ENCODE peak calls at places on chromosome 22, in seven cellular contexts. F is epithelial cell of prostate; W is A549; O is sciatic nerve; I is activated T-cell treated with anti-CD3 and anti-CD28 coated beads for 24 hours; Z is CD8-positive, alpha-beta memory T cell; K is amygdala. X is an unnamed sample.

GRCh38 chr22:17782621-17783020 is 8.4 kb upstream of the BID start:
- DNase-seq in F (no peak), W (no peak), O (no peak), I (no peak), Z (no peak), K (no peak), X (no peak)

GRCh38 chr22:50473855-50474671 is 772 bp downstream of the SBF1 start:
- DNase-seq in F (no peak), W (no peak), O (no peak), I (no peak), Z (no peak), K (no peak), X (no peak)

GRCh38 chr22:24474221-24474620 is 20.9 kb upstream of the UPB1 start:
- DNase-seq in F (no peak), W (no peak), O (no peak), I (no peak), Z (no peak), K (no peak), X (peak)

GRCh38 chr22:49033616-49034015 is 794.1 kb downstream of the BRD1 start:
- DNase-seq in F (no peak), W (no peak), O (no peak), I (no peak), Z (no peak), K (no peak), X (no peak)

GRCh38 chr22:39408173-39408572 is 8.6 kb downstream of the TAB1 start:
- DNase-seq in F (peak), W (no peak), O (no peak), I (no peak), Z (no peak), K (no peak), X (no peak)

GRCh38 chr22:44136112-44136511 is 44.6 kb upstream of the PARVG start:
- DNase-seq in F (no peak), W (no peak), O (peak), I (no peak), Z (no peak), K (no peak), X (no peak)

GRCh38 chr22:42646569-42647525 is 2.3 kb downstream of the CYB5R3 start:
- DNase-seq in F (no peak), W (no peak), O (no peak), I (no peak), Z (no peak), K (no peak), X (no peak)

GRCh38 chr22:24106385-24107381 is 74.6 kb upstream of the SUSD2 start:
- DNase-seq in F (no peak), W (no peak), O (no peak), I (no peak), Z (peak), K (no peak), X (no peak)

GRCh38 chr22:23305321-23305910 is 125.1 kb downstream of the BCR start:
- DNase-seq in F (no peak), W (no peak), O (peak), I (no peak), Z (no peak), K (no peak), X (no peak)

GRCh38 chr22:17486719-17487118 is 76.6 kb upstream of the SLC25A18 start:
- DNase-seq in F (no peak), W (no peak), O (no peak), I (no peak), Z (no peak), K (no peak), X (no peak)

GRCh38 chr22:41302016-41302767 is 867 bp downstream of the ZC3H7B start:
- DNase-seq in F (no peak), W (no peak), O (no peak), I (no peak), Z (no peak), K (no peak), X (no peak)

GRCh38 chr22:28442951-28443876 is 236.4 kb downstream of the TTC28 start:
- DNase-seq in F (no peak), W (no peak), O (peak), I (no peak), Z (no peak), K (peak), X (no peak)

GRCh38 chr22:25419247-25420113 is 145.0 kb upstream of the GRK3 start:
- DNase-seq in F (no peak), W (no peak), O (no peak), I (no peak), Z (no peak), K (no peak), X (no peak)

GRCh38 chr22:29751139-29751538 is 15.7 kb downstream of the ZMAT5 start:
- DNase-seq in F (no peak), W (no peak), O (no peak), I (no peak), Z (no peak), K (no peak), X (no peak)

GRCh38 chr22:39718206-39718605 is 147.7 kb downstream of the CACNA1I start:
- DNase-seq in F (no peak), W (no peak), O (peak), I (no peak), Z (no peak), K (no peak), X (no peak)

GRCh38 chr22:48101704-48102103 is 1339.3 kb downstream of the TBC1D22A start:
- DNase-seq in F (no peak), W (no peak), O (no peak), I (no peak), Z (no peak), K (no peak), X (no peak)

GRCh38 chr22:36331912-36332622 is 55.7 kb downstream of the MYH9 start:
- DNase-seq in F (no peak), W (peak), O (peak), I (no peak), Z (peak), K (no peak), X (peak)

GRCh38 chr22:50267591-50268390 is 2.4 kb downstream of the MAPK11 start:
- DNase-seq in F (no peak), W (no peak), O (peak), I (peak), Z (peak), K (no peak), X (no peak)

GRCh38 chr22:33539902-33540751 is 380.1 kb downstream of the LARGE1 start:
- DNase-seq in F (no peak), W (peak), O (peak), I (no peak), Z (no peak), K (peak), X (peak)

GRCh38 chr22:20530368-20531153 is 23.2 kb downstream of the MED15 start:
- DNase-seq in F (peak), W (peak), O (no peak), I (no peak), Z (no peak), K (no peak), X (peak)

GRCh38 chr22:20823264-20823663 is 35.3 kb downstream of the PI4KA start:
- DNase-seq in F (no peak), W (no peak), O (no peak), I (no peak), Z (no peak), K (no peak), X (no peak)

GRCh38 chr22:23478175-23478574 is 101.9 kb downstream of the IGLL1 start:
- DNase-seq in F (no peak), W (no peak), O (no peak), I (no peak), Z (no peak), K (no peak), X (peak)

GRCh38 chr22:20973634-20974286 is 6.7 kb downstream of the AIFM3 start:
- DNase-seq in F (no peak), W (no peak), O (no peak), I (no peak), Z (no peak), K (no peak), X (no peak)

X was measured in Caki2.